ENCODE peak calls at places on chromosomes 4 and X, in eight cellular contexts. One of them, this sample, is unnamed.

GRCh38 chr4:40856836-40857362 is 107.1 kb downstream of the NSUN7 start:
- DNase-seq in HCEC 1CT: no peak
- DNase-seq in tibial nerve: peak; percentile 16
- DNase-seq in neural progenitor cell: peak; percentile 92
- DNase-seq in HTR-8/SVneo: peak; percentile 42
- DNase-seq in pancreas: peak; percentile 50
- DNase-seq in foreskin keratinocyte: peak; percentile 5
- DNase-seq in amniotic stem cell: no peak
- DNase-seq in this sample: peak; percentile 62

GRCh38 chr4:17165256-17165655 is 266.8 kb upstream of the LDB2 start:
- DNase-seq in HCEC 1CT: no peak
- DNase-seq in tibial nerve: no peak
- DNase-seq in neural progenitor cell: no peak
- DNase-seq in HTR-8/SVneo: no peak
- DNase-seq in pancreas: no peak
- DNase-seq in foreskin keratinocyte: no peak
- DNase-seq in amniotic stem cell: no peak
- DNase-seq in this sample: no peak

GRCh38 chrX:24870143-24870542 is 145.6 kb downstream of the ARX start:
- DNase-seq in HCEC 1CT: peak; percentile 40
- DNase-seq in tibial nerve: no peak
- DNase-seq in neural progenitor cell: no peak
- DNase-seq in HTR-8/SVneo: peak; percentile 5
- DNase-seq in pancreas: no peak
- DNase-seq in foreskin keratinocyte: no peak
- DNase-seq in amniotic stem cell: no peak
- DNase-seq in this sample: no peak

GRCh38 chrX:72100824-72101351 is 30.8 kb downstream of the RTL5 start:
- DNase-seq in HCEC 1CT: no peak
- DNase-seq in tibial nerve: no peak
- DNase-seq in neural progenitor cell: no peak
- DNase-seq in HTR-8/SVneo: no peak
- DNase-seq in pancreas: no peak
- DNase-seq in foreskin keratinocyte: no peak
- DNase-seq in amniotic stem cell: no peak
- DNase-seq in this sample: no peak

GRCh38 chrX:111386884-111387283 is 25.1 kb downstream of the DCX start:
- DNase-seq in HCEC 1CT: no peak
- DNase-seq in tibial nerve: no peak
- DNase-seq in neural progenitor cell: no peak
- DNase-seq in HTR-8/SVneo: no peak
- DNase-seq in pancreas: no peak
- DNase-seq in foreskin keratinocyte: no peak
- DNase-seq in amniotic stem cell: no peak
- DNase-seq in this sample: no peak

GRCh38 chr4:16993966-16994840 is 95.8 kb upstream of the LDB2 start:
- DNase-seq in HCEC 1CT: no peak
- DNase-seq in tibial nerve: no peak
- DNase-seq in neural progenitor cell: peak; percentile 42
- DNase-seq in HTR-8/SVneo: no peak
- DNase-seq in pancreas: no peak
- DNase-seq in foreskin keratinocyte: no peak
- DNase-seq in amniotic stem cell: no peak
- DNase-seq in this sample: no peak

GRCh38 chrX:48488034-48488433 is 12.0 kb downstream of the FTSJ1 start:
- DNase-seq in HCEC 1CT: no peak
- DNase-seq in tibial nerve: no peak
- DNase-seq in neural progenitor cell: no peak
- DNase-seq in HTR-8/SVneo: no peak
- DNase-seq in pancreas: no peak
- DNase-seq in foreskin keratinocyte: no peak
- DNase-seq in amniotic stem cell: no peak
- DNase-seq in this sample: no peak

GRCh38 chr4:43008793-43009192 is 116.3 kb downstream of the GRXCR1 start:
- DNase-seq in HCEC 1CT: no peak
- DNase-seq in tibial nerve: no peak
- DNase-seq in neural progenitor cell: no peak
- DNase-seq in HTR-8/SVneo: no peak
- DNase-seq in pancreas: no peak
- DNase-seq in foreskin keratinocyte: no peak
- DNase-seq in amniotic stem cell: no peak
- DNase-seq in this sample: no peak

GRCh38 chr4:99404595-99405287 is 30.4 kb downstream of the ADH7 start:
- DNase-seq in HCEC 1CT: peak; percentile 80
- DNase-seq in tibial nerve: no peak
- DNase-seq in neural progenitor cell: no peak
- DNase-seq in HTR-8/SVneo: peak; percentile 9
- DNase-seq in pancreas: no peak
- DNase-seq in foreskin keratinocyte: peak; percentile 62
- DNase-seq in amniotic stem cell: peak; percentile 75
- DNase-seq in this sample: no peak

This sample was measured in ureter.